ENCODE peak calls at places on chromosomes 3 and 15, in seven cellular contexts. R is upper lobe of right lung, Y is mucosa of descending colon, O is sigmoid colon, I is A549, F is breast epithelium, S is left ventricle myocardium inferior. K is an unnamed sample.

GRCh38 chr15:43441316-43441715 is 51.6 kb downstream of the TP53BP1 start:
- DNase-seq in R (no peak), Y (no peak), O (no peak), I (peak), F (no peak), S (no peak), K (no peak)

GRCh38 chr3:126551839-126552687 is 6.7 kb downstream of the C3orf22 start:
- DNase-seq in R (peak), Y (peak), O (peak), I (no peak), F (no peak), S (no peak), K (no peak)

GRCh38 chr3:181998828-181999227 is 287.1 kb downstream of the SOX2 start:
- DNase-seq in R (no peak), Y (no peak), O (no peak), I (no peak), F (no peak), S (no peak), K (no peak)

GRCh38 chr15:68277131-68277604 is 377 bp upstream of the FEM1B start:
- DNase-seq in R (no peak), Y (peak), O (peak), I (peak), F (no peak), S (no peak), K (no peak)

GRCh38 chr3:45080824-45081223 is 54.7 kb downstream of the CLEC3B start:
- DNase-seq in R (no peak), Y (no peak), O (no peak), I (no peak), F (no peak), S (no peak), K (no peak)

GRCh38 chr3:165803471-165803870 is 33.8 kb downstream of the BCHE start:
- DNase-seq in R (no peak), Y (no peak), O (no peak), I (no peak), F (no peak), S (no peak), K (no peak)

GRCh38 chr3:196096382-196096953 is 14.6 kb upstream of the TFRC start:
- DNase-seq in R (no peak), Y (peak), O (peak), I (no peak), F (no peak), S (peak), K (no peak)

GRCh38 chr15:48899793-48900192 is 21.9 kb downstream of the EID1 start:
- DNase-seq in R (no peak), Y (no peak), O (no peak), I (no peak), F (no peak), S (no peak), K (no peak)

GRCh38 chr15:51623386-51623938 is 891 bp upstream of the DMXL2 start:
- DNase-seq in R (no peak), Y (peak), O (no peak), I (no peak), F (no peak), S (no peak), K (peak)

GRCh38 chr15:96088592-96088991 is 241.9 kb upstream of the NR2F2 start:
- DNase-seq in R (no peak), Y (no peak), O (no peak), I (no peak), F (no peak), S (no peak), K (no peak)

GRCh38 chr15:70240082-70240481 is 142.4 kb upstream of the TLE3 start:
- DNase-seq in R (no peak), Y (no peak), O (peak), I (no peak), F (no peak), S (no peak), K (no peak)

GRCh38 chr3:9435320-9435719 is 37.9 kb downstream of the SETD5 start:
- DNase-seq in R (no peak), Y (no peak), O (no peak), I (no peak), F (no peak), S (no peak), K (no peak)

GRCh38 chr15:58261368-58261767 is 123.2 kb downstream of the AQP9 start:
- DNase-seq in R (no peak), Y (no peak), O (no peak), I (no peak), F (no peak), S (no peak), K (no peak)

GRCh38 chr15:88653200-88654064 is 14.6 kb downstream of the ISG20 start:
- DNase-seq in R (no peak), Y (peak), O (peak), I (no peak), F (no peak), S (no peak), K (no peak)

GRCh38 chr15:85024509-85025336 is 43.1 kb downstream of the PDE8A start:
- DNase-seq in R (no peak), Y (no peak), O (no peak), I (peak), F (no peak), S (no peak), K (peak)

GRCh38 chr3:37129871-37130270 is 44.5 kb downstream of the LRRFIP2 start:
- DNase-seq in R (no peak), Y (no peak), O (no peak), I (no peak), F (no peak), S (no peak), K (no peak)

GRCh38 chr3:70747847-70748246 is 435.4 kb upstream of the MDFIC2 start:
- DNase-seq in R (no peak), Y (no peak), O (no peak), I (no peak), F (no peak), S (no peak), K (no peak)

GRCh38 chr15:41936649-41937567 is 35.4 kb downstream of the EHD4 start:
- DNase-seq in R (no peak), Y (peak), O (no peak), I (no peak), F (no peak), S (no peak), K (no peak)

GRCh38 chr15:68278345-68279217 is 1.0 kb downstream of the FEM1B start:
- DNase-seq in R (no peak), Y (peak), O (no peak), I (peak), F (peak), S (no peak), K (peak)

GRCh38 chr3:152069871-152070270 is 196.4 kb downstream of the SUCNR1 start:
- DNase-seq in R (no peak), Y (no peak), O (no peak), I (no peak), F (no peak), S (no peak), K (no peak)

GRCh38 chr3:49636883-49637609 is 37.1 kb upstream of the APEH start:
- DNase-seq in R (no peak), Y (no peak), O (no peak), I (no peak), F (no peak), S (no peak), K (peak)

GRCh38 chr3:123953735-123954134 is 7.3 kb downstream of the CCDC14 start:
- DNase-seq in R (no peak), Y (no peak), O (no peak), I (no peak), F (no peak), S (no peak), K (no peak)

GRCh38 chr3:49012441-49013017 is 5.3 kb downstream of the WDR6 start:
- DNase-seq in R (no peak), Y (no peak), O (peak), I (no peak), F (no peak), S (no peak), K (no peak)

GRCh38 chr3:18189651-18190050 is 235.5 kb downstream of the SATB1 start:
- DNase-seq in R (no peak), Y (no peak), O (no peak), I (no peak), F (no peak), S (no peak), K (no peak)

GRCh38 chr3:48404440-48405342 is 25.2 kb downstream of the PLXNB1 start:
- DNase-seq in R (no peak), Y (peak), O (peak), I (no peak), F (peak), S (no peak), K (no peak)

GRCh38 chr3:141255864-141256263 is 24.2 kb downstream of the PXYLP1 start:
- DNase-seq in R (no peak), Y (no peak), O (no peak), I (peak), F (no peak), S (no peak), K (no peak)

GRCh38 chr3:141275032-141275422 is 43.4 kb downstream of the PXYLP1 start:
- DNase-seq in R (no peak), Y (no peak), O (no peak), I (no peak), F (no peak), S (no peak), K (peak)

GRCh38 chr15:90859234-90860131 is 8.9 kb upstream of the FURIN start:
- DNase-seq in R (no peak), Y (no peak), O (no peak), I (no peak), F (no peak), S (no peak), K (no peak)

GRCh38 chr3:61530355-61530754 is 31.0 kb upstream of the PTPRG start:
- DNase-seq in R (no peak), Y (peak), O (no peak), I (no peak), F (no peak), S (no peak), K (peak)

GRCh38 chr15:65212097-65212496 is 824 bp upstream of the CILP start:
- DNase-seq in R (no peak), Y (peak), O (peak), I (peak), F (no peak), S (no peak), K (no peak)

GRCh38 chr3:49653016-49653415 is 21.1 kb upstream of the APEH start:
- DNase-seq in R (no peak), Y (no peak), O (no peak), I (no peak), F (no peak), S (no peak), K (no peak)

GRCh38 chr15:96343529-96344072 is 13.1 kb downstream of the NR2F2 start:
- DNase-seq in R (no peak), Y (no peak), O (no peak), I (no peak), F (no peak), S (no peak), K (no peak)

GRCh38 chr15:67194171-67195114 is 60.0 kb downstream of the AAGAB start:
- DNase-seq in R (no peak), Y (no peak), O (no peak), I (no peak), F (no peak), S (peak), K (no peak)

GRCh38 chr3:62149962-62150361 is 223.4 kb downstream of the FEZF2 start:
- DNase-seq in R (no peak), Y (no peak), O (no peak), I (no peak), F (no peak), S (no peak), K (no peak)

GRCh38 chr15:70023064-70023768 is 74.5 kb downstream of the TLE3 start:
- DNase-seq in R (no peak), Y (peak), O (no peak), I (no peak), F (no peak), S (no peak), K (peak)

GRCh38 chr3:45119824-45120614 is 26.2 kb downstream of the CDCP1 start:
- DNase-seq in R (no peak), Y (peak), O (no peak), I (no peak), F (no peak), S (no peak), K (peak)

GRCh38 chr3:139104062-139104461 is 59.4 kb upstream of the PRR23C start:
- DNase-seq in R (no peak), Y (no peak), O (no peak), I (no peak), F (no peak), S (no peak), K (no peak)

GRCh38 chr3:160618878-160619277 is 53.5 kb upstream of the KPNA4 start:
- DNase-seq in R (no peak), Y (no peak), O (no peak), I (no peak), F (no peak), S (no peak), K (no peak)

GRCh38 chr3:49017978-49018706 is at the start of gene DALRD3:
- DNase-seq in R (peak), Y (peak), O (peak), I (peak), F (peak), S (peak), K (peak)

GRCh38 chr15:52790166-52790708 is at the start of gene ONECUT1:
- DNase-seq in R (no peak), Y (peak), O (no peak), I (peak), F (no peak), S (peak), K (peak)

GRCh38 chr15:36605626-36606263 is 26.3 kb downstream of the CDIN1 start:
- DNase-seq in R (no peak), Y (no peak), O (no peak), I (no peak), F (no peak), S (no peak), K (no peak)
- H3K4me3 ChIP-seq in R (no peak), Y (no peak), O (no peak), I (no peak), F (no peak), S (no peak), K (no peak)

GRCh38 chr3:12446298-12446697 is 38.0 kb upstream of the TSEN2 start:
- DNase-seq in R (no peak), Y (no peak), O (peak), I (no peak), F (no peak), S (no peak), K (no peak)

GRCh38 chr3:12442654-12443501 is 41.4 kb upstream of the TSEN2 start:
- DNase-seq in R (no peak), Y (no peak), O (peak), I (no peak), F (no peak), S (peak), K (peak)

GRCh38 chr3:12445523-12446240 is 38.6 kb upstream of the TSEN2 start:
- DNase-seq in R (no peak), Y (no peak), O (peak), I (no peak), F (no peak), S (no peak), K (no peak)

GRCh38 chr3:12443781-12444522 is 40.3 kb upstream of the TSEN2 start:
- DNase-seq in R (no peak), Y (no peak), O (peak), I (no peak), F (no peak), S (no peak), K (no peak)

GRCh38 chr3:12444582-12445468 is 39.5 kb upstream of the TSEN2 start:
- DNase-seq in R (no peak), Y (peak), O (peak), I (peak), F (no peak), S (no peak), K (peak)
- H3K4me3 ChIP-seq in R (no peak), Y (no peak), O (no peak), I (no peak), F (no peak), S (no peak), K (peak)

DNA sequence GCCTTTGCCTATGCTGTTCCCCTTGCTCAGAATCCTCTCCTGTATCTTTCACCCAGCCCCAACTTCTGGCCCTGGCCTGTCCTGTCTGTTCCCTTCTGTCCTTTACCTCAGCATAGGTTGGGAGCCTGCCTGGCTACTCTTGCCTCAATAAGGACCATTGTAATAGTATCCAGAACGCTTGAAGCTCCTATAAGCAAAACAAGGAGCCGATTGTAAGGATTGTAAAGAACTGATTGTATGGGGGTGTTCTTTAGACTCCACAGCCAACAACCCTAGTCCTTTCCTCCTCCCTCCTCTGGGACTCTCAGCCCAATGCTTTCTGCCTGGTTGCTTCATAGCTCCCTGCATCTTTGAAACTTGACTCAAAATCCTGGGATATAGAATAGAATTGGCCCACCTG is 18.7 kb upstream of the RAD54L2 start:
- DNase-seq in R (no peak), Y (no peak), O (no peak), I (no peak), F (no peak), S (no peak), K (no peak)
- H3K4me3 ChIP-seq in R (no peak), Y (no peak), O (no peak), I (no peak), F (no peak), S (no peak), K (no peak)

GRCh38 chr3:69097407-69098086 is 12.8 kb downstream of the ARL6IP5 start:
- DNase-seq in R (no peak), Y (no peak), O (no peak), I (no peak), F (no peak), S (no peak), K (no peak)

GRCh38 chr3:69094467-69095205 is 9.9 kb downstream of the ARL6IP5 start:
- DNase-seq in R (no peak), Y (peak), O (no peak), I (no peak), F (no peak), S (no peak), K (no peak)

GRCh38 chr3:69095636-69096035 is 10.9 kb downstream of the ARL6IP5 start:
- DNase-seq in R (no peak), Y (peak), O (no peak), I (no peak), F (no peak), S (no peak), K (no peak)

GRCh38 chr3:69099576-69099975 is 14.8 kb downstream of the ARL6IP5 start:
- DNase-seq in R (no peak), Y (no peak), O (no peak), I (no peak), F (no peak), S (no peak), K (no peak)

DNA sequence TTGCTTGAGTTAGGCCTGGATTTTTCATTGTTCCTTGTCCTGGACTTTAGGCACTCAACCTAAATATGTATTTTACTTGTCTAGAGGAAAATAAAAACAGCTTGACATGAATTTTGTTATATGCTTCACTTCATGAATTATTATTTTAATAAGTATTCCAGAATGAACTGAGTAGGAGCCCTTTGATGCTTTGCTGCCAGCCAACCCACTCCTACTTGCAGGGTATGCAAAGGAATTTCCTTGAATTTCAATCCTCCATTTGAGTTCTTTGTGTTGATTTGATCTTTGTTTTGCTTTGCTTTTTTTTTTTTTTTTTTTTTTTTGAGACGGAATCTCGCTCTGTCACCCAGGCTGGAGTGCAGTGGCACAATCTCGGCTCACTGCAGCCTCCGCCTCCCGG is 11.6 kb downstream of the ARL6IP5 start:
- DNase-seq in R (no peak), Y (no peak), O (no peak), I (no peak), F (no peak), S (no peak), K (no peak)
- H3K4me3 ChIP-seq in R (no peak), Y (no peak), O (no peak), I (no peak), F (no peak), S (no peak), K (no peak)

GRCh38 chr3:64019879-64020278 is 3.4 kb downstream of the PSMD6 start:
- DNase-seq in R (no peak), Y (no peak), O (no peak), I (no peak), F (no peak), S (no peak), K (no peak)
- H3K4me3 ChIP-seq in R (no peak), Y (no peak), O (no peak), I (no peak), F (no peak), S (no peak), K (no peak)

DNA sequence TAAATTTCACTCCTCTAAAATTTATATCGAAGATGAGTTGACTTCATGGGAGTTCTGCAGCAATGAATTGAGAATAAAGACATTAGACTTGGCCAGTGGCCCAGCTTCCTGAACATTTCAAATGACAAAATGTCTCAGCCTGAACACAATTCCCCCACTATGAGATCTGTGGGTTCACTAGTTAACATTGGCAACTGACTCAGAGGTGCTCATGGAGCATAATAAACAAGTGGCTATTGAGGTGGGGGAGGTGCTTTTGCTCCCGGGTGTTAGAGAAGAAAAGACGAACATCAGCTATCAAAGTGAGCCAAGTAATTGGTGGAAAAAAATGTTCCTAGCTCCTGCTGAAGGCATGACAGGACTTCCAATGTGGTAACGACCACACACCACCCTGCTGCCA is 6.3 kb downstream of the ATP13A4 start:
- DNase-seq in R (no peak), Y (no peak), O (no peak), I (no peak), F (no peak), S (no peak), K (no peak)
- H3K4me3 ChIP-seq in R (no peak), Y (no peak), O (no peak), I (no peak), F (no peak), S (no peak), K (no peak)

DNA sequence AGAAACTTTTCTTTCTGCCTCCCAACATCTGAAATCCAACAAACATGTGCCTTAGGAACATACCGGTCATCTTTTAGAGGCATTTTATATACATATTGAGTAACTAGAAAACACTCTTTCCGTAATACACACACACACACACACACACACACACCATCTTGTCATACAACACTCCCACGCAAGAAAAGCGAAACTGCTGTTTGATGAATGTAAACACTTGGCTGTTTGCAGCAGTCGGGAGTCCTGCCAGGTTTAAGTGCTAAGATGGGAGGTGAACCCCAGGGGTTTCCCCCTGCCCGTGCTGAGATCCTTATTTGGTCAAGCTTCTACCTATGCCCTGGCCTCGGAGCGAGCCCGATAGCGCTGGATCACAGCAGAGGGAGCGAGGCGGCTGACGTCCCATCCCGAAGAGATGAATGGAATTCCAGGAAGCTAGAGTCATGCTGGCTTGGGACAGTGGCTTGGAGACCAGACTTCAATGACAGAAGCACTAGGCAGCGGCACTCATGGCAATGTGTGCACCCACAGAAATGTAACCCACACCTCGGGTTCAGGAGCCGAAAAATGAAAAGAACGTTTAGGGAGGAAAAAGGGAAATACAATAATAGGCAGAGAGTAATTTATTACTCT is 1.3 kb upstream of the THBS1 start:
- DNase-seq in R (peak), Y (peak), O (peak), I (peak), F (peak), S (peak), K (peak)
- H3K4me3 ChIP-seq in R (peak), Y (no peak), O (peak), I (peak), F (peak), S (peak), K (peak)

K was measured in PC-9.